ENCODE peak calls at places on chromosomes 1 and 21, in six cellular contexts. G is mammary epithelial cell, V is fibroblast of the aortic adventitia, K is transverse colon, T is lower lobe of right lung, F is OCI-LY7. J is an unnamed sample.

GRCh38 chr1:19569786-19570185 is 74.3 kb upstream of the NBL1 start:
- DNase-seq in F (no peak), G (no peak), T (no peak), K (no peak), V (no peak), J (no peak)

GRCh38 chr1:245051349-245052221 is 103.2 kb upstream of the KIF26B start:
- DNase-seq in K (no peak), V (peak; percentile 53), F (no peak), T (peak; percentile 80), G (no peak), J (peak; percentile 35)

GRCh38 chr1:53485478-53486394 is 26.5 kb downstream of the DMRTB1 start:
- DNase-seq in T (peak; percentile 84), G (peak; percentile 35), K (peak; percentile 72), F (peak; percentile 64), V (peak; percentile 83), J (peak; percentile 87)

GRCh38 chr1:239383714-239384113 is 2.7 kb upstream of the CHRM3 start:
- DNase-seq in F (no peak), T (no peak), K (no peak), G (no peak), V (no peak), J (no peak)

GRCh38 chr1:164823486-164824279 is 264.7 kb downstream of the PBX1 start:
- DNase-seq in T (no peak), F (no peak), G (no peak), V (peak; percentile 95), K (peak; percentile 27), J (peak; percentile 70)

GRCh38 chr21:45227735-45228134 is 60.0 kb downstream of the POFUT2 start:
- DNase-seq in K (no peak), T (no peak), V (no peak), G (no peak), F (no peak), J (no peak)

GRCh38 chr1:119827010-119827409 is 15.8 kb upstream of the REG4 start:
- DNase-seq in T (no peak), V (no peak), G (no peak), K (no peak), F (peak; percentile 12), J (no peak)

GRCh38 chr1:231590453-231591198 is 36.0 kb upstream of the DISC1 start:
- DNase-seq in T (no peak), K (peak; percentile 53), G (peak; percentile 51), V (peak; percentile 86), F (peak; percentile 68), J (peak; percentile 83)

GRCh38 chr1:197093226-197093887 is 26.3 kb upstream of the F13B start:
- DNase-seq in G (peak; percentile 63), F (no peak), K (no peak), T (no peak), V (no peak), J (no peak)

GRCh38 chr1:110460253-110461220 is 9.6 kb downstream of the PROK1 start:
- DNase-seq in V (peak; percentile 87), T (no peak), F (peak; percentile 81), G (peak; percentile 62), K (peak; percentile 87), J (peak; percentile 83)

GRCh38 chr1:151267760-151268159 is 13.2 kb downstream of the PSMD4 start:
- DNase-seq in T (no peak), G (peak; percentile 19), V (no peak), F (no peak), K (no peak), J (no peak)

GRCh38 chr1:66527688-66528087 is 6.3 kb upstream of the SGIP1 start:
- DNase-seq in V (peak; percentile 72), K (no peak), F (no peak), T (no peak), G (peak; percentile 4), J (peak; percentile 80)

GRCh38 chr21:35619184-35619583 is 441.1 kb downstream of the SETD4 start:
- DNase-seq in F (no peak), V (peak; percentile 68), T (no peak), K (no peak), G (peak; percentile 82), J (peak; percentile 24)

GRCh38 chr1:198811436-198811835 is 172.6 kb downstream of the PTPRC start:
- DNase-seq in T (no peak), F (no peak), V (no peak), K (no peak), G (no peak), J (no peak)

GRCh38 chr1:220371324-220371723 is 99.1 kb upstream of the RAB3GAP2 start:
- DNase-seq in V (no peak), T (no peak), F (peak; percentile 2), G (no peak), K (no peak), J (no peak)

GRCh38 chr1:10650591-10651216 is 145.7 kb downstream of the CASZ1 start:
- DNase-seq in V (no peak), K (no peak), G (no peak), F (no peak), T (no peak), J (no peak)

DNA sequence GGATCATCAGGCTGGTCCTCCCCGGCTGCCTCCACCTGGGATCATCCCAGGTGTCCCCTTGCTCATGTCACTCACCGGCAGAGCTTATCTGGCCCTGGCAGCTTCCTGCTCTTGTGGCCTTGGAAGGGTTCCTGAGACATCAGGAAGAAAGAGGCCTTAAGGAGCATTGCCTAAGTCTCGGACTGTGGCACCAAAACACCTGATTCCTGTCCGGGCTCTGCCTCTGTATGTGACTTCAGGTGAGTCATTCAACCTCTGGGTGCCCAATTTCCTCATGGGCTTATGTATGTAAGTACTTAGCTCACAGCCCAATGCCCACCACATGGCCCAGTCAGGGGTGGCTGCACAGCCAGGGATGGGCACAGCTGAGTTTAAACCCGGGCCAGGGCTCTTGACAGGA is 255.9 kb upstream of the VAMP3 start:
- DNase-seq in V (no peak), T (peak; percentile 21), K (no peak), F (no peak), G (no peak), J (no peak)
- TF ChIP-seq CTCF in V (no peak), T (no peak), K (no peak), F (no peak), G (no peak), J (no peak)

GRCh38 chr1:181482001-181482430 is 1.3 kb upstream of the CACNA1E start:
- DNase-seq in K (no peak), G (no peak), T (no peak), V (no peak), F (no peak), J (no peak)
- H3K4me3 ChIP-seq in K (no peak overlapping the region), G (no peak overlapping the region), T (peak overlapping the region; percentile 35), V (no peak overlapping the region), F (no peak overlapping the region), J (no peak overlapping the region)

DNA sequence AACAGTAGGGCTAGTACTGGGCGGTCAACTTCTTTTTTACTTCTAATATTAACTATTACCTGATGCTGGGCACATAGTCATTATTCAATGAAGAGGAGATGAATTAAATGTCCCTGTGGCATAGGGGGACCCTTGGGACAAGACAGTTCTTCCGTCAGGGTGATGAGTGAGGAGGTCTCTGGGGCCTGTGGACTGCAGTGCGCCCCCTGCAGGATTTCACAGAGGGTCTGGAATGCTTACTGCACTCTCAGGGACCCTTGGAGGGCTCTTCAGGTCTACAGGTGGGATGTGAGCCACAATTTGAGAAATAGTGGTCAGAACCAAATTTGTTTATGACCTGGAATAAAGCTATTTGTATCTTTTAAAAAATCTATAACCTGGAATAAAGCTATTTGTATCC is 149.4 kb downstream of the FAM78B start:
- DNase-seq in V (no peak), G (no peak), T (no peak), F (peak; percentile 5), K (no peak), J (no peak)
- TF ChIP-seq CTCF in V (no peak), G (no peak), T (no peak), F (peak; percentile 68), K (no peak), J (no peak)

GRCh38 chr21:34517039-34517438 is 5.0 kb upstream of the KCNE1 start:
- DNase-seq in V (no peak), K (no peak), T (no peak), G (no peak), F (no peak), J (no peak)
- H3K4me3 ChIP-seq in V (no peak overlapping the region), K (no peak overlapping the region), T (no peak overlapping the region), G (no peak overlapping the region), F (no peak overlapping the region), J (no peak overlapping the region)

GRCh38 chr1:86753700-86754099 is 49.3 kb downstream of the SH3GLB1 start:
- DNase-seq in F (peak; percentile 65), T (no peak), G (peak; percentile 43), V (no peak), K (no peak), J (no peak)
- TF ChIP-seq CTCF in F (peak; percentile 70), T (no peak), G (peak; percentile 31), V (no peak), K (no peak), J (no peak)

DNA sequence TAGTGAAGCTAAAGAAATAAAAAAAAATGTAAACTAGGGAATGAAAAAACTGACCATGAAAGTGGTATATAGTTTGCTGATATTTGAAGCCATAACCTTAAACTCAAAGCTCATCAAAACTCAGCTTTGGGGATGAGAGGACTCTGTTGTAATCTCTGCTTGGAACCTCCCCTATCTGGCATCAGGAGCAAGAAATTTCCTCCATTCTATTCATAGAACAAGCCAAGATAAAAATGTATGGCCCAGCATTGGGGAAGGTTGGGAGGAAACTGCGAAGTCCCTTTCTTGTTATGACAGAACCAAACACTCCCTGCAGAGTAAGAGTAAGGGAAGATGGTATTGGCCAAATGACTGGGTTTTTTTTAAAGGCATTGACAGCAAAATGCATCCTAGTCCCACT is 35.6 kb downstream of the MCOLN2 start:
- DNase-seq in F (no peak), G (no peak), V (peak; percentile 58), K (no peak), T (no peak), J (peak; percentile 74)
- H3K4me3 ChIP-seq in F (no peak overlapping the region), G (no peak overlapping the region), V (no peak overlapping the region), K (no peak overlapping the region), T (no peak overlapping the region), J (no peak overlapping the region)

GRCh38 chr1:12594490-12594889 is 23.5 kb downstream of the DHRS3 start:
- DNase-seq in K (no peak), V (no peak), G (no peak), F (no peak), T (no peak), J (no peak)
- TF ChIP-seq CTCF in K (no peak), V (no peak), G (no peak), F (no peak), T (no peak), J (no peak)

GRCh38 chr1:154857441-154858215 is 12.5 kb downstream of the KCNN3 start:
- DNase-seq in G (no peak), F (peak; percentile 58), T (no peak), V (no peak), K (no peak), J (no peak)
- H3K4me3 ChIP-seq in G (no peak overlapping the region), F (peak overlapping the region; percentile 77), T (no peak overlapping the region), V (no peak overlapping the region), K (no peak overlapping the region), J (no peak overlapping the region)

GRCh38 chr1:154876842-154877369 is 6.8 kb upstream of the KCNN3 start:
- DNase-seq in F (no peak), K (no peak), V (no peak), G (no peak), T (no peak), J (no peak)
- TF ChIP-seq CTCF in F (no peak), K (no peak), V (no peak), G (no peak), T (no peak), J (no peak)

J was measured in cardiac fibroblast.